ENCODE peak calls at places on chromosomes 12 and 14, in six cellular contexts. H is A549, T is K562, F is endothelial cell of umbilical vein, O is GM12878, U is HepG2. P is an unnamed sample.
A peak's percentile ranks its signal among the peaks of the same experiment; 100 is the strongest.

GRCh38 chr14:51776102-51776894 is 84.1 kb upstream of the GNG2 start:
- DNase-seq in H (peak; percentile 78), T (peak; percentile 36), F (peak; percentile 58), O (no peak), U (peak; percentile 52), P (peak; percentile 66)

GRCh38 chr14:33375781-33376180 is 437.1 kb downstream of the NPAS3 start:
- DNase-seq in H (no peak), T (no peak), F (no peak), O (no peak), U (no peak), P (no peak)

GRCh38 chr14:57816568-57817284 is 49.2 kb downstream of the SLC35F4 start:
- DNase-seq in H (no peak), T (no peak), F (no peak), O (no peak), U (no peak), P (no peak)

GRCh38 chr12:16350682-16351081 is 3.2 kb downstream of the MGST1 start:
- DNase-seq in H (peak; percentile 81), T (no peak), F (no peak), O (no peak), U (peak; percentile 28), P (peak; percentile 74)

GRCh38 chr12:34396861-34397590 is 374.7 kb downstream of the ALG10 start:
- DNase-seq in H (no peak), T (no peak), F (no peak), O (no peak), U (no peak), P (no peak)

GRCh38 chr12:11927311-11927935 is 143.3 kb upstream of the BCL2L14 start:
- DNase-seq in H (no peak), T (no peak), F (no peak), O (no peak), U (no peak), P (no peak)

GRCh38 chr14:100667706-100668105 is 59.0 kb upstream of the DLK1 start:
- DNase-seq in H (no peak), T (no peak), F (no peak), O (no peak), U (no peak), P (no peak)

GRCh38 chr14:95514131-95515079 is 2.0 kb downstream of the SYNE3 start:
- DNase-seq in H (no peak), T (no peak), F (no peak), O (no peak), U (no peak), P (no peak)

GRCh38 chr12:30420561-30420960 is 275.1 kb downstream of the IPO8 start:
- DNase-seq in H (no peak), T (no peak), F (no peak), O (no peak), U (no peak), P (no peak)

GRCh38 chr12:1318327-1319031 is 275.9 kb downstream of the FBXL14 start:
- DNase-seq in H (no peak), T (no peak), F (no peak), O (no peak), U (no peak), P (peak; percentile 9)

GRCh38 chr12:22173154-22173553 is 127.1 kb downstream of the CMAS start:
- DNase-seq in H (no peak), T (no peak), F (no peak), O (no peak), U (no peak), P (no peak)
- TF ChIP-seq MYC in H (no peak), T (no peak), F (no peak), O (no peak), U (no peak), P (no peak)

DNA sequence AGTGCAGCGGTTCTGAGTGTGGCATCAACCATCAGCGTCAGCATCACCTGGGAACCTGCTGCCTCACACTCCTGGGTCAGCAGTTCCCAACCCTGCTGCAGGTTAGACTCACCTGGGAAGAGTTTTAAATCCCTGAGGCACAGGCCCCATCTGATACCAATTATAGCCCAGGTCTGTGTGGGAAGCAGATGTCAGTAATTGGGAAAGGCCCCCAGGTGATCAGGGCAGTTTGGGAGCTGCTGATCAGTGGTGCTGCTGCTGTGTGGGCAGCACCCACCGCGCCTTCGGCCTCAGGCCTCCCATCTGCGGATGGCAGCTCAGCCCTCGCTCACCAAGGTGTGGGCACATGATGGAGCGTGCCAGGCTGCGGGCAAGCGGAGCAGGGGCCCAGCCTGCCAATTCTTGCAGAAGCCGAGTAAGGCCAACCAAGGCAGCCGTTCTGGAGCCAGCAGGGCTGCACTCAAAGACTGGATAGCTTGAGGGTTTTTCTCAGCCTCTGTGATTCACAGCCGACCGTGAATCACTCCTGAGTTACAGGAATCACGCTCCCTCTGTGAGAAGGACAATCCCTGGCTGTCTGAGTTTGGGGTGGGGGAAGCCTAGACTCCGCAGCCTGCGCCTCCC is 155.6 kb upstream of the SFSWAP start:
- DNase-seq in H (no peak), T (no peak), F (no peak), O (no peak), U (no peak), P (no peak)
- TF ChIP-seq MAX in H (no peak), T (no peak), F (no peak), O (no peak), U (no peak), P (no peak)

DNA sequence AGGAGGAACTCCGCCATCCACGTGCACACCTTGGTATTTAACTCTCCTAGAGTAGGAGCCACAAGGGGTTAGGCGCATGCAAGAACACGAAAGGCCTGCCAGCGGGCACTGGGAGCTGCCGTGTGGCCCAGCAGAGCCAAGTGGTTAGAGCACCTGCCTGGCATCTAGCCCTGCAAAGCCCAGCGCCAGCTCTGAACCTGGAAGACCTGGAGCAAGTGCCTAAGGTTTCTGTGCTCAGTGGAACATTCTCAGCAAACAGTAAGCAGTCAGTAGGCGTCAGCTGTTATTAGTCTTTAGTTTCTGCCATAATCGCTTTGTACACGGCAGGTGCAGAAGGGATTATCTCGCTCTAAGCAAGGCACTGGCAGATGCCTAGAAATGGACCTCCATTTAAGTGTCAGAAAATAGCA is 55.4 kb downstream of the SETD3 start:
- DNase-seq in H (no peak), T (no peak), F (no peak), O (no peak), U (no peak), P (no peak)
- TF ChIP-seq MYC in H (no peak), T (no peak), F (no peak), O (no peak), U (no peak), P (no peak)

GRCh38 chr12:119024226-119024810 is 43.0 kb downstream of the SRRM4 start:
- DNase-seq in H (no peak), T (no peak), F (no peak), O (no peak), U (no peak), P (no peak)

GRCh38 chr12:119025786-119026185 is 44.4 kb downstream of the SRRM4 start:
- DNase-seq in H (no peak), T (no peak), F (no peak), O (no peak), U (no peak), P (no peak)

GRCh38 chr12:119016715-119017114 is 35.4 kb downstream of the SRRM4 start:
- DNase-seq in H (no peak), T (no peak), F (no peak), O (no peak), U (no peak), P (no peak)

DNA sequence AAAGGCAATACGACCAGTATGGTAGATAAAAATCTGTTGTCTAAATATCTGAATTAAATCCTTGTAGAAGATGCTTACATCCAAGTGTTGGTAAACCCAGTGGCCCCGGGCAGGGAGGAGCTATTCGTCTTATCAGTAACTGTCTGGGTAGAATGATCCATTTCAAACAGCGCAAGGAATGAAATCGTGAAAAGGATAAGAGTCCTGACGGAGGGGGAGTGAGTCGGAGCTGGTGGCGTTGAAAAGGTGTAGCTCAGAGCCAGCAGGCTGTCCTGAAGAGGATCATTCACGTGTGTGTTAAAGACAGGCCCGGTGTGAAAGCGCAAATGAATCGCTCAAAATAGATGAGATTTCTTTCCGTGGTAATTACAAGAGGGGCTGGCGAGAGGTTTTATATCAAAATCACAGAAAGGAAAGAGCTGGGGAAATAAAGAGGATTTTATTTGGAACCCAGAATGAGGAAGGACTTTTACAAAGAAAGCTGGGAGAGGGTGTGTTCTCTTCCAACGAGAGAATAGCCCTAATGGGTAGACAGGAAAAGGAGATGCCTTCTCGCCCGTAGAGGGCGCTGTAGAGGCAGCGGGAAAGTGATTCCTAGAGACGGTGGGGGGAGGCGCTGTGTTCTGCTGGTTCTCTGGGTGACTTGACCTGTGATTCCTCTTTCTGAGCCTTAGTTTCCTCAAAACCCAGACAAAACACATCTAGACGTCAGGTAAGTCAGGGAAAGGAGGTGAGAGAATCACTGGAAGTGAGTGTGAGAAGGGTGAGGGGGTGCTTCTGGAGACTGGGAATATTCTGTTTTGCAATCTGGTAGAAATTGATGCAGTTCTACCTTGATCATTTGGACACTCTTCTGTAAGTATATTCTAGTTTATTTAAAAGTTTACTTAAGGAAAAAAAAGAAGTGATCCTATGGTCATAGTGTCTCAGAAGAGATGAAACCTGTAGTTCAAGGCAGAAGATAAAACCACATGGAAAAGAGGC is 39.3 kb downstream of the SRRM4 start:
- DNase-seq in H (peak; percentile 48), T (peak; percentile 72), F (no peak), O (no peak), U (peak; percentile 36), P (peak; percentile 62)
- TF ChIP-seq MAX in H (no peak), T (no peak), F (no peak), O (no peak), U (no peak), P (no peak)

DNA sequence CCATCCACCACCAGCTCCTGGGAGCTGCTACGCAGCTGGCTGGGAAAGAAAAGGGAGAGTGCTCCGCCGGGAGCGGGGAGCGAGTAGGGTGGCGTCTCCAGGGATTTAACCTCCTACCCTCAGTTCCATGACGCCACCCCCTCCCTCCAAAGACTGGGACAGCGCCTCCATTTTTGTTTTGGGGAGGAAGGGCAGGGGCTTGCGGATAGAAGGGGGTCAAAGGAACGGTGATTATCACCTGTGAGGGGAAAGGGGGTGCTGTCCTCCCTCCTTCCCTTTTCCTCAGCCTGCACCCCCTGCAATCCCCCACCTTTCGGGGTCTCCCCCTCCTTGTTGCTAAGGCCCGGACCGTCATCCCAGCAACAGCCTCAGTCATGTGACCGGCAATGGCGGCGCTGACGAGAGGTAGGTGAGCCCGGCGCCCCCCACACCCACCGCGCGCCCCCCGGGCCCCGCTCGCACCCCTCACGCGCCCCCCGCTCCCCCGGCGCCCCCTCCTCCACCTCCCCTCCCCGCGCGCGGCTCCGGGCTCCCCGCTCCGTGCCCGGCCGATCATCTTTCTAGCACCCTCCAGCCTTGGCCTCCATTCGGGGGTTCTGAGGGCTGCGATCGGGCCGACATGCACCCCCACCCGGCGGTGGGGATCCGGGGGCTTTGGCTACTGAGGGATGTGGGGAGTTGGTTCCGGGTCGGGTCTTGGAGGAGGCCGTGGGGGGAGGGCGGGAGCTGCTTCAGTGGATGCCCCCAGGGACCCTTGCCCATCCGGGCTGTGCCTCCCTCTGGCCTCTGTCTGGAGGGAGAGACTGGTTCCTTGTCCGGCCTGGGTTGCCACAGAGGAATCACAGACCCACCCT is at the start of gene DTX3:
- DNase-seq in H (no peak), T (no peak), F (peak; percentile 18), O (no peak), U (no peak), P (no peak)
- TF ChIP-seq MYC in H (no peak), T (no peak), F (no peak), O (no peak), U (no peak), P (no peak)

DNA sequence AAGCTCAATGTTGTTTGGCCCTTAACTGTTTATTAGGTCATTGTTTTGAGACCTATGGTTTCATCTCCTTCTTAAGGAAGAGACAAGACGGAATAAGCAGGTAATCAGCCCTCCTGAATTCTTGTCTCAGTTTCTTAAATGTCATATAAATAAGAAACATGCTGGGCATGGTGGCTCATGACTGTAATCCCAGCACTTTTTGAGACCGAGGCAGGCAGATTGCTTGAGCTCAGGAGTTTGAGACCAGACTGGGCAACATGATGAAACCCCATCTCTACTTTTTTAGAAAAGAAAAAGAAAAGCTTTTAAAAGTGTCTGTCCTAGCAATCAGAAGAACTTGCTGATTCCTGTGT is 5.1 kb downstream of the MTRFR start:
- DNase-seq in H (no peak), T (no peak), F (no peak), O (no peak), U (no peak), P (no peak)
- TF ChIP-seq MAX in H (no peak), T (no peak), F (no peak), O (no peak), U (no peak), P (no peak)

GRCh38 chr12:53585726-53586125 is 40.5 kb downstream of the ATF7 start:
- DNase-seq in H (no peak), T (no peak), F (no peak), O (no peak), U (no peak), P (no peak)
- TF ChIP-seq MYC in H (no peak), T (no peak), F (no peak), O (no peak), U (no peak), P (no peak)

P was measured in NB4.